ENCODE peak calls at places on chromosomes 2 and 18, in four cellular contexts. C is brain microvascular endothelial cell, E is body of pancreas, L is adipocyte. X is an unnamed sample. For H3K27me3, the result is how much of the 10 kb centered on the place peaks cover.

GRCh38 chr2:2743164-2743571 is 412.1 kb upstream of the MYT1L start:
- DNase-seq in C (peak), E (peak), L (peak), X (peak)

GRCh38 chr2:43324589-43325447 is 98.4 kb upstream of the ZFP36L2 start:
- DNase-seq in C (no peak), E (peak), L (no peak), X (no peak)

GRCh38 chr2:54595999-54596903 is 127.2 kb upstream of the EML6 start:
- DNase-seq in C (no peak), E (no peak), L (no peak), X (peak)

GRCh38 chr2:177261115-177261779 is 3.3 kb downstream of the NFE2L2 start:
- DNase-seq in C (no peak), E (no peak), L (no peak), X (no peak)

GRCh38 chr18:62877448-62878221 is 162.3 kb downstream of the PHLPP1 start:
- DNase-seq in C (peak), E (no peak), L (peak), X (no peak)

GRCh38 chr2:240911641-240912265 is 5.6 kb downstream of the CROCC2 start:
- DNase-seq in C (peak), E (no peak), L (no peak), X (peak)

GRCh38 chr18:42174909-42175308 is 219.9 kb downstream of the PIK3C3 start:
- DNase-seq in C (peak), E (no peak), L (no peak), X (no peak)

GRCh38 chr18:77622009-77622692 is 372.5 kb downstream of the GALR1 start:
- DNase-seq in C (no peak), E (no peak), L (no peak), X (peak)

GRCh38 chr18:7921938-7922587 is 354.9 kb downstream of the PTPRM start:
- DNase-seq in C (peak), E (peak), L (peak), X (peak)

GRCh38 chr2:42342061-42342794 is 18.8 kb downstream of the COX7A2L start:
- DNase-seq in C (peak), E (peak), L (peak), X (peak)

GRCh38 chr18:9796933-9797549 is 88.7 kb upstream of the TXNDC2 start:
- DNase-seq in C (no peak), E (no peak), L (no peak), X (no peak)

GRCh38 chr2:229852565-229852964 is 69.2 kb downstream of the TRIP12 start:
- DNase-seq in C (peak), E (peak), L (no peak), X (peak)

GRCh38 chr2:143802871-143803650 is 673.8 kb downstream of the ARHGAP15 start:
- DNase-seq in C (no peak), E (no peak), L (no peak), X (no peak)

GRCh38 chr18:9642799-9643445 is 28.6 kb upstream of the PPP4R1 start:
- DNase-seq in C (peak), E (no peak), L (peak), X (peak)

GRCh38 chr18:62737474-62737873 is 22.1 kb downstream of the PHLPP1 start:
- DNase-seq in C (no peak), E (no peak), L (no peak), X (no peak)

GRCh38 chr2:47227532-47228166 is 72.5 kb upstream of the STPG4 start:
- DNase-seq in C (no peak), E (no peak), L (no peak), X (no peak)

GRCh38 chr2:187003038-187003543 is 154.1 kb upstream of the ZSWIM2 start:
- DNase-seq in C (no peak), E (no peak), L (no peak), X (no peak)

GRCh38 chr2:64866797-64867196 is 122.4 kb upstream of the SLC1A4 start:
- DNase-seq in C (peak), E (no peak), L (peak), X (peak)

GRCh38 chr2:219541611-219542180 is 1.9 kb downstream of the CHPF start:
- DNase-seq in C (peak), E (peak), L (peak), X (no peak)

GRCh38 chr2:84906108-84906899 is 848 bp downstream of the TMSB10 start:
- DNase-seq in C (no peak), E (peak), L (peak), X (peak)

GRCh38 chr2:104873689-104874054 is 19.8 kb downstream of the POU3F3 start:
- DNase-seq in C (no peak), E (no peak), L (no peak), X (no peak)

GRCh38 chr2:104872866-104873688 is 19.2 kb downstream of the POU3F3 start:
- DNase-seq in C (peak), E (peak), L (peak), X (peak)

GRCh38 chr2:104872034-104872865 is 18.3 kb downstream of the POU3F3 start:
- DNase-seq in C (no peak), E (no peak), L (no peak), X (no peak)

GRCh38 chr2:104876606-104877005 is 22.7 kb downstream of the POU3F3 start:
- DNase-seq in C (no peak), E (no peak), L (no peak), X (no peak)

GRCh38 chr2:104874230-104874629 is 20.3 kb downstream of the POU3F3 start:
- DNase-seq in C (no peak), E (no peak), L (no peak), X (no peak)
- H3K27me3 ChIP-seq in C (under half), E (under half), L (half or more), X (under half)

DNA sequence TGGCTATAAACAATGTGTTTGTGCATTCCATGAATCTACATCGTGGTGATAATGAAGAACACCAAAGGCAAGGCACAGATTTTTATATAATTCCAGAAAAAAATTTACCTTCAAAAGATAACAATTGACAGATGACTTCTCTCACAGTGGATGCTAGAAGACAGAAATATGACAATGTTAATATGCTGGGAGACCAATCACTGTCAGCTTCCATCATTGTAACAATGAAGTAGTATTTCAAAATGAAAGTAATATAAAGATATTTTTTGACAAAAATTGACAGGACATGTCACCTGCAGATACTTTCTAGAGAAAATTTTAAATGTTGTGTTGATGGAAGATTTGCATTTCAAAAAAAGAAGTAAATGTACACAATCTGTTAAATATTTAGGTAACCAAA is 1925.9 kb upstream of the LRRTM1 start:
- DNase-seq in C (no peak), E (no peak), L (no peak), X (no peak)
- H3K4me3 ChIP-seq in C (no peak), E (no peak), L (no peak), X (no peak)

DNA sequence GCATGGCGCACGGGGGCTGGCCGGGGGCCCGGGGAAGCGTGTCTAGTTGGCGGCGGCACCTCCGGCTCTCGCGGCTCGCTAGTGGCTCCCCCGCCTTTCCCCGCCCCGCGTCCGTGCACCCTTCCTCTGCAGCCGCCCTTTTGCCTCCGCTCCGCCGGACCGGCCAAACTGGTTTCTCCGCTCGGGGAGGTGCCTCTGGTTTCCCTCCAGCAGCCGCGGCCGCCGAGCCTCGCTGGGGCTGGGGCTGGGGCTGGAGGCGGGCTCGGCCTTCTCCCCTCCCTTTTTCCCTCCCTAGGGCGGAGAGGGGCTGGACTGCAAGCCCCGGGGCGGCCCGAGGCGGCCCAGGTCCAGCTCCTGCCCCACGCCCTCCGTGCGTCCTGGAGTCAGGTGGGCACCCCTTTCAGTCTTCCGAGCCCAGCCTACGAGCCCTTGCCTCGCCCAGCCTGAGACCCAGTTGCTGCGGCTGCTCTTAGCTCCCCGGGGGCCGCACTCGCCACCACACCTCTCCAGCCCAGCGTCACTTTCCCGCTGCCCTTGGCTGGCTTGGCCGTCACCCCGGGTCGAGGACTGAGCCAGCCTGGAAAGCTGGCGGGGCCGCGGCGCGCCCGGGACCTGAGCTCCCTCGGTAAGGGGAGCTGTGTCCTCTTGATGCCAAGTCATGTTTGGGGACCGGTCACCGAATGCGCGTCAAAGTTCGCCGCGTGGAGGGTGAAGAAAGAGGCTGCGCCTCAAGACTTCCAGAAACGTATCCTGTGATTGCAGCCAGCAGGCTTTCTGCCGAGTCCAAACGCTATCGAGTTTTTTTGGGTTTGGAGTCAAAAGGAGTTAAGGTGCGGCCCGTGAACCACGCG is at the start of gene ATP8B1:
- DNase-seq in C (no peak), E (peak), L (peak), X (peak)
- H3K27me3 ChIP-seq in C (under half), E (under half), L (under half), X (under half)

GRCh38 chr18:2978208-2978607 is 34.7 kb downstream of the LPIN2 start:
- DNase-seq in C (no peak), E (no peak), L (peak), X (no peak)
- H3K4me3 ChIP-seq in C (peak), E (no peak), L (peak), X (peak)

GRCh38 chr2:74548285-74548918 is 5.3 kb downstream of the LOXL3 start:
- DNase-seq in C (no peak), E (no peak), L (no peak), X (no peak)
- H3K27me3 ChIP-seq in C (under half), E (under half), L (under half), X (under half)

X was measured in MG63.